ENCODE peak calls at places on chromosomes 16 and 17, in ten cellular contexts. I is upper lobe of left lung; F is Panc1; M is foreskin keratinocyte; A is pancreas; R is upper lobe of right lung; Z is lung; D is lower lobe of right lung; X is CD8-positive, alpha-beta T cell; Y is psoas muscle. B is an unnamed sample. For H3K4me1, the result is how much of the 10 kb centered on the place peaks cover.

GRCh38 chr16:3175157-3176153 is 12.5 kb upstream of the OR1F1 start:
- ATAC-seq in F (peak), A (no peak), Z (no peak), X (no peak), D (no peak), M (peak), R (no peak), I (no peak), Y (no peak), B (no peak)

GRCh38 chr17:32998893-32999240 is 7.2 kb downstream of the SPACA3 start:
- ATAC-seq in A (no peak), Z (no peak), X (no peak), D (no peak), R (no peak), Y (peak), I (no peak), M (peak), F (peak), B (no peak)

GRCh38 chr17:35865412-35866355 is 3.0 kb downstream of the HEATR9 start:
- ATAC-seq in Z (no peak), Y (no peak), I (no peak), A (no peak), D (no peak), X (no peak), R (no peak), M (peak), F (no peak), B (no peak)

GRCh38 chr16:26736084-26736483 is 330.6 kb upstream of the C16orf82 start:
- ATAC-seq in I (no peak), R (no peak), F (no peak), M (no peak), D (no peak), A (no peak), X (no peak), Y (no peak), Z (no peak), B (no peak)

GRCh38 chr16:2963611-2964415 is at the start of gene KREMEN2:
- ATAC-seq in D (no peak), F (peak), M (peak), X (peak), Y (no peak), A (no peak), R (no peak), I (no peak), Z (no peak), B (no peak)

GRCh38 chr17:37025847-37026533 is 77.2 kb downstream of the AATF start:
- ATAC-seq in Z (no peak), D (no peak), X (no peak), F (no peak), M (no peak), R (no peak), I (no peak), Y (no peak), A (no peak), B (no peak)

GRCh38 chr16:88282221-88283041 is 100.3 kb upstream of the ZNF469 start:
- ATAC-seq in D (no peak), A (no peak), X (no peak), M (peak), F (no peak), I (peak), Y (no peak), Z (no peak), R (no peak), B (no peak)

GRCh38 chr16:1448536-1449116 is 4.3 kb upstream of the CCDC154 start:
- ATAC-seq in Y (no peak), F (no peak), M (no peak), Z (no peak), I (no peak), A (no peak), D (no peak), X (no peak), R (no peak), B (no peak)

GRCh38 chr16:67399749-67400704 is 6.7 kb upstream of the TPPP3 start:
- ATAC-seq in A (no peak), Y (peak), I (no peak), M (no peak), Z (no peak), R (no peak), X (no peak), D (no peak), F (peak), B (no peak)

GRCh38 chr16:67399218-67399733 is 6.0 kb upstream of the TPPP3 start:
- ATAC-seq in M (no peak), R (peak), F (peak), Z (peak), X (peak), D (peak), I (peak), Y (peak), A (no peak), B (peak)

GRCh38 chr16:67397451-67397801 is 4.1 kb upstream of the TPPP3 start:
- ATAC-seq in X (no peak), D (no peak), A (no peak), Z (no peak), R (no peak), I (peak), M (no peak), Y (no peak), F (no peak), B (no peak)

GRCh38 chr16:67397812-67398545 is 4.7 kb upstream of the TPPP3 start:
- ATAC-seq in Z (no peak), M (peak), I (no peak), Y (no peak), F (no peak), R (no peak), A (no peak), D (no peak), X (no peak), B (no peak)

DNA sequence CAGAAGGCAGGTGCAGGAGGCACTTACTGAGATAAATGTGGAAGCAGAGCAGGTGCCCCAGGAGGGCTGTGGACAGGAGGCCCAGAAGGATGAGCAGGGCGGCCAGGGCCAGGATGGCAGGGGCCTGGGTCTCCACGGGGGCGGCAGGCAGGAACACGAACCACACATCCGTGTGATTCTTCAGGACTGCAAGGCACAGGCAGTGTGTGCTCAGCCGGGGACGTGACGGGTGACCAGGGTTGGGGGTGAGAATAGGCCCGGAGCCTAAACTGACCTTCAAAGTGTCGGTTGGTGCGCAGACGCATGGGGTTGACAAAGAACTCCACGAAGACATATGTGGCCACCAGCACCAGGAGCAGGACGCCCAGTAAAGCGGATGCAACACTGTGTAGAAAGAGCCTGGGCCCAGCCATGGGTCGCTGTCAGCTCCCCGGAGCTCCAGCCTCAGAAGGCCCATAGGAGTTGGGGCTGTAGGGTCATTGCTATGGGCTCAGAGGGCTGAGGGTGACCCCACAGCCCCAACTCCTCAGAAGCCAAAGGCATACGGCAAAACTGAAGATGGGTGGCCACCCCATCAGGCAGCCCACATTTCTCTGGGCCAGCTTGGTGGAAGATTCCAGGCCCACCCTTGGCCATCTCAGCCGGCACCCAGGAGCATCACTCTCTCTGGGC is 5.4 kb upstream of the TPPP3 start:
- ATAC-seq in D (no peak), I (no peak), Y (no peak), A (no peak), X (no peak), Z (no peak), R (no peak), F (no peak), M (no peak), B (no peak)
- H3K4me1 ChIP-seq in D (half or more), I (under half), Y (under half), A (under half), X (under half), Z (under half), R (under half), F (under half), M (under half), B (half or more)

GRCh38 chr16:57548424-57548823 is 6.0 kb downstream of the ADGRG5 start:
- ATAC-seq in A (no peak), R (no peak), I (no peak), D (no peak), X (no peak), M (no peak), F (no peak), Z (no peak), Y (no peak), B (no peak)
- TF ChIP-seq CTCF in A (no peak), R (no peak), I (no peak), D (no peak), X (no peak), M (no peak), F (no peak), Z (no peak), Y (no peak), B (no peak)

GRCh38 chr17:50146230-50146926 is 4.1 kb downstream of the PPP1R9B start:
- ATAC-seq in D (no peak), I (no peak), F (no peak), A (no peak), Z (no peak), M (no peak), Y (no peak), R (no peak), X (no peak), B (no peak)
- H3K4me1 ChIP-seq in D (half or more), I (half or more), F (under half), A (under half), Z (under half), M (under half), Y (under half), R (under half), X (half or more), B (under half)

GRCh38 chr17:34638526-34639260 is 59.3 kb downstream of the TMEM132E start:
- ATAC-seq in F (peak), Z (no peak), I (no peak), A (no peak), R (no peak), Y (no peak), D (no peak), X (no peak), M (no peak), B (no peak)
- TF ChIP-seq CTCF in F (no peak), Z (no peak), I (peak), A (no peak), R (no peak), Y (no peak), D (no peak), X (no peak), M (no peak), B (no peak)

DNA sequence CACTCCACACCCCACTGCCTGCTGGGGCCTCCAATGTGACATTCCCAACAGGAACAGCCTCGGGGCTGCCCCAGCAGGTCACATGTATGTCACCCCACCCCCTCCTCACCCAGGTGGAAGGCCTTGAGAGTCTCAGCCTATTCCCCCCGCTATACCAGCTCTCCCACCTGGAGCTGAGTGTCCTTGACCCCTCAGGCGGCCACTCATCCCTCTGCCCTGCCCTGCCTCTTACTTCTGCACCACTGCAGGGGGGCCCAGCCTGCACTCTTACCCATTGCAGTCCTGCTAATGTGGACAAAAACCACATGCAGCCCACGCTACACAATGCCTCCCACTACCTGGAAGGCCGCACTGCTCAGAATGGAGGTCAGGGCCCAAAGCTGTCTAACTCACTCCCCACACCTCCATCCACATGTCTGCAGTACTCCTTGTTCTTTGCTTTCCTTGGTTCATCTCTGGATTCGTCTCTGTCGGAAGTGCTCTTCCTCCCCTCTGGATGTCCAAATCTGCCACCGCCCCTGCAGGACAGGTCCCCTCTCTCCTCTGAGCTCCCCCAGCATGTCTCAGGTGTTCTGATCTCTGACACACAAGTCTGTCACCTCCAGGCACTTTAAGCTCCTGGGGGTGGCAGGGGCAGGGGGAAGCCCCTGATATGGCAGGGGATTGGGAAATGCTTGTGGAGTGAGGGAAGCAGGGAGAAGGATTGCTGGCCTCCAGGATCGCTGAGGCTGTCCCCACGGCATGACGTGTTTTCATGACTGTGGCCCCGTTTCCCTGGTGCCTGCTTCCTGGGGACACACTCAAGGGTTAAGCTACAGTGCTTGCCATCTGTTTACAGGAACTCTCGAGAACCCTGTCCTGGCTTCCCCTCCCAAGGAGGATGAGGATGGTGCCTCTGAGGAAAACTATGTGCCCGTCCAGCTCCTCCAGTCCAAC is 20.8 kb downstream of the TRPV2 start:
- ATAC-seq in Y (no peak), M (no peak), I (no peak), D (no peak), A (no peak), R (no peak), F (no peak), Z (no peak), X (no peak), B (no peak)
- H3K4me1 ChIP-seq in Y (under half), M (under half), I (under half), D (under half), A (under half), R (under half), F (under half), Z (under half), X (under half), B (under half)

GRCh38 chr16:85209526-85210121 is 97.4 kb upstream of the CIBAR2 start:
- ATAC-seq in F (no peak), D (no peak), R (no peak), M (no peak), Z (no peak), I (no peak), X (no peak), A (peak), Y (peak), B (no peak)
- TF ChIP-seq CTCF in F (no peak), D (no peak), R (no peak), M (no peak), Z (no peak), I (no peak), X (no peak), A (no peak), Y (no peak), B (no peak)

B was measured in gastroesophageal sphincter.